ENCODE peak calls at places on chromosomes 12 and 14, in five cellular contexts. V is tibial nerve; N is K562; L is effector memory CD4-positive, alpha-beta T cell; D is CD4-positive, alpha-beta memory T cell. Q is an unnamed sample.

GRCh38 chr14:69637503-69638030 is 26.2 kb downstream of the SUSD6 start:
- DNase-seq in V (no peak), N (peak; percentile 34), L (no peak), D (no peak), Q (no peak)

GRCh38 chr14:59424707-59425106 is 40.5 kb downstream of the GPR135 start:
- DNase-seq in V (peak; percentile 42), N (no peak), L (no peak), D (no peak), Q (no peak)

GRCh38 chr12:58787021-58787760 is 133.1 kb downstream of the LRIG3 start:
- DNase-seq in V (no peak), N (no peak), L (no peak), D (no peak), Q (no peak)

GRCh38 chr12:110091136-110091711 is 32.9 kb upstream of the IFT81 start:
- DNase-seq in V (no peak), N (no peak), L (no peak), D (no peak), Q (no peak)

GRCh38 chr12:106132175-106133135 is 6.3 kb downstream of the NUAK1 start:
- DNase-seq in V (no peak), N (no peak), L (no peak), D (no peak), Q (no peak)

GRCh38 chr12:64733857-64734256 is 25.3 kb downstream of the GNS start:
- DNase-seq in V (no peak), N (no peak), L (no peak), D (no peak), Q (peak; percentile 88)

GRCh38 chr12:80031229-80031628 is 68.1 kb upstream of the OTOGL start:
- DNase-seq in V (no peak), N (no peak), L (no peak), D (no peak), Q (no peak)

GRCh38 chr12:71661977-71662522 is 1.6 kb downstream of the ZFC3H1 start:
- DNase-seq in V (no peak), N (no peak), L (no peak), D (no peak), Q (no peak)

GRCh38 chr12:8712572-8712971 is 14.8 kb downstream of the RIMKLB start:
- DNase-seq in V (no peak), N (no peak), L (no peak), D (no peak), Q (no peak)

GRCh38 chr14:59321184-59321952 is 132.9 kb downstream of the DAAM1 start:
- DNase-seq in V (no peak), N (no peak), L (no peak), D (no peak), Q (no peak)

GRCh38 chr12:95625012-95625411 is 73.7 kb upstream of the USP44 start:
- DNase-seq in V (no peak), N (no peak), L (no peak), D (no peak), Q (no peak)

GRCh38 chr12:95626854-95627253 is 75.6 kb upstream of the USP44 start:
- DNase-seq in V (no peak), N (no peak), L (no peak), D (no peak), Q (no peak)

GRCh38 chr12:95623554-95624170 is 72.4 kb upstream of the USP44 start:
- DNase-seq in V (peak; percentile 27), N (peak; percentile 62), L (peak; percentile 5), D (no peak), Q (no peak)

GRCh38 chr12:95622879-95623278 is 71.6 kb upstream of the USP44 start:
- DNase-seq in V (no peak), N (no peak), L (no peak), D (no peak), Q (no peak)

GRCh38 chr12:95624544-95624943 is 73.3 kb upstream of the USP44 start:
- DNase-seq in V (no peak), N (no peak), L (no peak), D (no peak), Q (no peak)
- H3K4me3 ChIP-seq in V (no peak overlapping the region), N (no peak overlapping the region), L (no peak overlapping the region), D (no peak overlapping the region), Q (no peak overlapping the region)

DNA sequence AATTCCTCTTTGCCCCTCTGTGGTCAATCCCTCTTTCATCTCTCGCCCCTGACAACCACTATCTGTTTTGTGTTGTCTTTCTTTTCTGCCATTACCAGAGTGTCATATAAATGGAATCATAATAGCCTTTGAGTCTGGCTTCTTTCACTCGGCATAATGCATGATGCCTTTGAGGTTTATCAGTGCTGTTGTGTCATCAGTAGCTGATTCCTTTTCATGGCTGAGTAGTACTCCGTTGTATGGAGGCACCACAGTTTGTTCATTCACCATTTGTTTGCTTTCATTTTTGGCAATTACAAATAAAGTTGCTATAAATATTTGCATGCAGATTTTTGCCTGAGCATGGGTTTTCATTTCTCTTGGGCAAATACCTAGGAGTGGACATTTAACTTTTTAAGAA is 47.2 kb downstream of the WSCD2 start:
- DNase-seq in V (no peak), N (no peak), L (no peak), D (no peak), Q (no peak)
- H3K27ac ChIP-seq in V (no peak overlapping the region), N (no peak overlapping the region), L (no peak overlapping the region), D (no peak overlapping the region), Q (no peak overlapping the region)

GRCh38 chr12:53998900-53999236 is 1.1 kb upstream of the HOXC9 start:
- DNase-seq in V (no peak), N (no peak), L (no peak), D (no peak), Q (no peak)
- H3K4me3 ChIP-seq in V (peak overlapping the region; percentile 64), N (no peak overlapping the region), L (no peak overlapping the region), D (no peak overlapping the region), Q (peak overlapping the region; percentile 66)

GRCh38 chr14:101762530-101763101 is 1.1 kb downstream of the PPP2R5C start:
- DNase-seq in V (no peak), N (no peak), L (no peak), D (no peak), Q (no peak)
- H3K27ac ChIP-seq in V (peak overlapping the region; percentile 90), N (peak overlapping the region; percentile 77), L (no peak overlapping the region), D (peak overlapping the region; percentile 54), Q (no peak overlapping the region)

GRCh38 chr12:14948672-14949071 is 10.3 kb upstream of the ERP27 start:
- DNase-seq in V (no peak), N (no peak), L (peak; percentile 26), D (peak; percentile 86), Q (no peak)
- H3K4me3 ChIP-seq in V (no peak overlapping the region), N (no peak overlapping the region), L (peak overlapping the region; percentile 36), D (peak overlapping the region; percentile 20), Q (no peak overlapping the region)